ENCODE peak calls at places on chromosome 6, in eight cellular contexts. N, G, I, Y, H, B, U and T are unnamed samples.
A peak's percentile ranks its signal among the peaks of the same experiment; 100 is the strongest.

GRCh38 chr6:112016335-112016734 is 37.6 kb upstream of the CCN6 start:
- DNase-seq in N (no peak), G (no peak), I (no peak), Y (peak; percentile 63), H (no peak), B (no peak), U (peak; percentile 58), T (peak; percentile 59)

GRCh38 chr6:5540375-5540774 is 279.1 kb downstream of the FARS2 start:
- DNase-seq in N (no peak), G (no peak), I (no peak), Y (no peak), H (no peak), B (no peak), U (no peak), T (no peak)

GRCh38 chr6:34174846-34175399 is 29.0 kb upstream of the GRM4 start:
- DNase-seq in N (no peak), G (no peak), I (no peak), Y (no peak), H (no peak), B (no peak), U (no peak), T (no peak)

GRCh38 chr6:131443514-131443913 is 129.5 kb upstream of the ARG1 start:
- DNase-seq in N (no peak), G (no peak), I (no peak), Y (no peak), H (peak; percentile 9), B (no peak), U (no peak), T (no peak)

GRCh38 chr6:43916091-43916923 is 146.3 kb downstream of the VEGFA start:
- DNase-seq in N (no peak), G (no peak), I (no peak), Y (peak; percentile 72), H (no peak), B (no peak), U (no peak), T (no peak)

GRCh38 chr6:44725070-44725469 is 337.6 kb downstream of the CDC5L start:
- DNase-seq in N (no peak), G (no peak), I (no peak), Y (no peak), H (no peak), B (no peak), U (no peak), T (no peak)

GRCh38 chr6:15285682-15286294 is 39.9 kb downstream of the JARID2 start:
- DNase-seq in N (no peak), G (no peak), I (no peak), Y (no peak), H (no peak), B (no peak), U (peak; percentile 24), T (no peak)

GRCh38 chr6:166032366-166033171 is 135.1 kb downstream of the TBXT start:
- DNase-seq in N (no peak), G (peak; percentile 63), I (no peak), Y (peak; percentile 98), H (no peak), B (no peak), U (peak; percentile 96), T (peak; percentile 9)

GRCh38 chr6:146775227-146775626 is 176.5 kb downstream of the ADGB start:
- DNase-seq in N (no peak), G (no peak), I (no peak), Y (peak; percentile 38), H (no peak), B (no peak), U (peak; percentile 50), T (no peak)

GRCh38 chr6:27495386-27496135 is 22.7 kb upstream of the ZNF184 start:
- DNase-seq in N (peak; percentile 56), G (peak; percentile 72), I (no peak), Y (peak; percentile 79), H (no peak), B (peak; percentile 51), U (peak; percentile 86), T (peak; percentile 88)

GRCh38 chr6:28530777-28531176 is 5.1 kb downstream of the GPX5 start:
- DNase-seq in N (no peak), G (no peak), I (no peak), Y (no peak), H (no peak), B (no peak), U (no peak), T (no peak)

GRCh38 chr6:28534880-28535279 is 9.2 kb downstream of the GPX5 start:
- DNase-seq in N (no peak), G (no peak), I (no peak), Y (no peak), H (no peak), B (no peak), U (no peak), T (no peak)

GRCh38 chr6:28537065-28537464 is 11.4 kb downstream of the GPX5 start:
- DNase-seq in N (peak; percentile 47), G (no peak), I (no peak), Y (peak; percentile 42), H (no peak), B (no peak), U (peak; percentile 15), T (peak; percentile 3)

GRCh38 chr6:28531479-28532128 is 5.9 kb downstream of the GPX5 start:
- DNase-seq in N (no peak), G (no peak), I (no peak), Y (no peak), H (no peak), B (no peak), U (peak; percentile 3), T (peak; percentile 11)
- TF ChIP-seq CTCF in N (no peak), G (no peak), I (no peak), Y (no peak), H (no peak), B (no peak), U (peak; percentile 10), T (no peak)

DNA sequence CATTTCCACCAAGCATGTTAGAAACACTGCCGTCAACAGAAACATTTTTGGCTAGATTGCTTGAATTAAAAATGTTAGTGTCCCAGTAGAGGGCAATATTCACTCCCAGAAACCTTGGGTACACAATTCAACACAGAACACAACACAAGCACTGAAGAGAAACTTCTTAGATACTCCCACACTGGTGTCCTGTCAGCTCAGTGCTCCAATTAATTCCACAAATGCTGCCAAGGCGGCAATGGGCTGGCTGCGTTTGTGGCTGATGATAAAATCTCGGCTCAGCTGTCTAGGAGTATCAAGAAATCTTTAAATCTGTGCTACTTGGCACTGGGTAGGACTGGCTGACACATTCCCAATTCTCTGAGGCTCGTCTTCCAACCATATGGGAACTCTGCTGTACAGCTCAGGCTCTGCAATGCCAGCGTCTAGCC is 39.3 kb downstream of the BEND3 start:
- DNase-seq in N (no peak), G (no peak), I (peak; percentile 52), Y (peak; percentile 66), H (no peak), B (peak; percentile 41), U (peak; percentile 52), T (peak; percentile 18)
- TF ChIP-seq CTCF in N (peak; percentile 28), G (no peak), I (peak; percentile 45), Y (peak; percentile 34), H (no peak), B (peak; percentile 37), U (peak; percentile 35), T (no peak)

DNA sequence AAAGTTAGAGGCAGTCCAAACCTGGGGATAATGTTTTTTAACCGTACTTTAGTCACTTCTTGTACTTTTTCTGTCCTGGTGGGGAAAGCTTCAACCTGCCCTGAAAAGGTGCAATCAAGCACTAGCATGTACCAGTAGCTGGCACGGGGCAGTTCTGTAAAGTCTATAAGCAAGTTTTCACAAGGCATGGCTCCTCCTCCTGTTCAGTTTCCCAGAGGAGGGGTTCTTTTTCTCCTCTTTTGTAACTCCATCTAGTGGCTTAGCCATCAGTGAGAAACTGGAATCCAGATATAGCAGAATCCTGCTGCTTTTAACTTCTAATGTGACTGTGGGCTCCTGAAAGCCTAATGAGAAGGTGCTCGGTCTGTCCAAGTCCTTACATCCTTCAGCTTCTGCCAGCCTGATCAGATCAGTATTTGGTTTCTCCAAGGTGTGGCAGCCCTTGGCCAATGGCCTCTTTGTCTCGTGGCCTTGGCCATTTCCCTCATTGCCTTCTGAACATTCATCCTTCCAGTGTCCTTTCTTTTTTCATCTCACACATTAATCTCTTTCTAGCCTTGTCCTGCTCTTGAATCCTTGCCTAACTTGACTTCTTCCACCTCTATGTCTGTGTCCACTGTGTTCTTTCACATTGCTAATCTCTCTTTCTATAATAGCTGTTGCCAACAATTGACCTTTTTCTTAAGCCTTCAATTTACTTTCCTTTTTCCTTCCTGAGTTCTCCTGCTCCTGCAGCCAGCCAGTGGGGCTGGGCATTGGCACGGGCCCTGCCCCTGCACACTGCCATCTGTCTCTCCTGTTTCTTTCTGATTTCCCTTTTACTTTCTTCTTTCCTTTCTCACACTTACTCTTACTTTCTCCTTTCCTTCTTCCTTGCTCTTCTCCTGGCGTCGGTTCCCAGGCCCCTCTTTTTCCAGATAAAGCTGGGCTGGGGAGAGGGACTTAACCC is 222.0 kb upstream of the SYNCRIP start:
- DNase-seq in N (no peak), G (no peak), I (no peak), Y (peak; percentile 47), H (no peak), B (peak; percentile 1), U (peak; percentile 49), T (no peak)
- TF ChIP-seq CTCF in N (no peak), G (no peak), I (no peak), Y (peak; percentile 26), H (no peak), B (no peak), U (peak; percentile 31), T (no peak)

GRCh38 chr6:136526196-136526930 is 23.9 kb downstream of the MAP7 start:
- DNase-seq in N (peak; percentile 35), G (no peak), I (peak; percentile 87), Y (peak; percentile 81), H (peak; percentile 23), B (peak; percentile 31), U (peak; percentile 87), T (no peak)
- TF ChIP-seq CTCF in N (peak; percentile 48), G (peak; percentile 59), I (peak; percentile 61), Y (peak; percentile 55), H (no peak), B (no peak), U (peak; percentile 74), T (no peak)

GRCh38 chr6:41503841-41504525 is 42.2 kb upstream of the FOXP4 start:
- DNase-seq in N (no peak), G (no peak), I (peak; percentile 46), Y (peak; percentile 80), H (no peak), B (peak; percentile 63), U (peak; percentile 60), T (peak; percentile 49)

GRCh38 chr6:41505084-41506049 is 40.8 kb upstream of the FOXP4 start:
- DNase-seq in N (no peak), G (peak; percentile 54), I (peak; percentile 54), Y (peak; percentile 92), H (no peak), B (peak; percentile 78), U (peak; percentile 92), T (peak; percentile 82)

GRCh38 chr6:41502607-41503434 is 43.4 kb upstream of the FOXP4 start:
- DNase-seq in N (no peak), G (no peak), I (no peak), Y (peak; percentile 37), H (no peak), B (no peak), U (peak; percentile 64), T (no peak)

GRCh38 chr6:41503435-41503768 is 42.8 kb upstream of the FOXP4 start:
- DNase-seq in N (no peak), G (no peak), I (no peak), Y (no peak), H (no peak), B (no peak), U (no peak), T (no peak)

GRCh38 chr6:41504526-41505021 is 41.6 kb upstream of the FOXP4 start:
- DNase-seq in N (no peak), G (no peak), I (no peak), Y (peak; percentile 46), H (no peak), B (peak; percentile 33), U (peak; percentile 69), T (no peak)
- TF ChIP-seq CTCF in N (no peak), G (no peak), I (no peak), Y (no peak), H (no peak), B (no peak), U (no peak), T (no peak)